ENCODE peak calls at places on chromosomes 1 and 21, in five cellular contexts. W, Y, T, N and A are unnamed samples.

GRCh38 chr21:45562965-45563364 is 20.7 kb upstream of the SLC19A1 start:
- DNase-seq in W (no peak), Y (no peak), T (no peak), N (peak), A (peak)

GRCh38 chr1:23366598-23366997 is 3.0 kb downstream of the ZNF436 start:
- DNase-seq in W (no peak), Y (no peak), T (no peak), N (no peak), A (no peak)

GRCh38 chr1:92749024-92749634 is 35.8 kb downstream of the EVI5 start:
- DNase-seq in W (no peak), Y (peak), T (peak), N (peak), A (no peak)

GRCh38 chr1:224430511-224431113 is 4.0 kb downstream of the WDR26 start:
- DNase-seq in W (no peak), Y (peak), T (no peak), N (peak), A (no peak)

GRCh38 chr1:174426153-174426552 is 21.6 kb upstream of the GPR52 start:
- DNase-seq in W (no peak), Y (no peak), T (no peak), N (no peak), A (no peak)

GRCh38 chr1:210231846-210232523 is 611 bp upstream of the SERTAD4 start:
- DNase-seq in W (no peak), Y (no peak), T (peak), N (no peak), A (no peak)

GRCh38 chr1:240888039-240888786 is 276.3 kb upstream of the GREM2 start:
- DNase-seq in W (peak), Y (peak), T (peak), N (no peak), A (peak)

GRCh38 chr1:198529414-198529813 is 11.1 kb downstream of the ATP6V1G3 start:
- DNase-seq in W (no peak), Y (no peak), T (no peak), N (peak), A (no peak)

GRCh38 chr1:23556661-23557470 is 2.4 kb downstream of the ID3 start:
- DNase-seq in W (no peak), Y (no peak), T (no peak), N (peak), A (no peak)

GRCh38 chr1:101745549-101745948 is 251.2 kb downstream of the OLFM3 start:
- DNase-seq in W (no peak), Y (no peak), T (no peak), N (no peak), A (no peak)

GRCh38 chr1:37752583-37753471 is 12.1 kb downstream of the EPHA10 start:
- DNase-seq in W (peak), Y (peak), T (peak), N (no peak), A (peak)

GRCh38 chr21:27362249-27362648 is 395.4 kb upstream of the ADAMTS5 start:
- DNase-seq in W (no peak), Y (no peak), T (no peak), N (no peak), A (no peak)

GRCh38 chr21:33419538-33420123 is 16.4 kb downstream of the IFNGR2 start:
- DNase-seq in W (no peak), Y (no peak), T (no peak), N (peak), A (no peak)

GRCh38 chr1:3529099-3529729 is 74.7 kb downstream of the ARHGEF16 start:
- DNase-seq in W (no peak), Y (no peak), T (no peak), N (no peak), A (no peak)